ENCODE peak calls at places on chromosomes 6 and 20, in six cellular contexts. O is tibial artery, U is astrocyte of the spinal cord, Q is psoas muscle, X is kidney, R is substantia nigra. A is an unnamed sample.

GRCh38 chr6:138310294-138310693 is 67.4 kb upstream of the SMIM28 start:
- DNase-seq in O (no peak), U (peak; percentile 16), Q (no peak), X (no peak), R (no peak), A (no peak)

GRCh38 chr20:12798286-12798685 is 210.5 kb upstream of the SPTLC3 start:
- DNase-seq in O (no peak), U (no peak), Q (no peak), X (no peak), R (no peak), A (no peak)

GRCh38 chr6:64437996-64438395 is 802.4 kb downstream of the PHF3 start:
- DNase-seq in O (no peak), U (no peak), Q (no peak), X (no peak), R (no peak), A (no peak)

GRCh38 chr6:31945507-31946369 is at the start of gene CFB:
- DNase-seq in O (peak; percentile 93), U (peak; percentile 70), Q (peak; percentile 87), X (peak; percentile 94), R (no peak), A (peak; percentile 95)

GRCh38 chr20:33211817-33212424 is 5.2 kb upstream of the BPIFA3 start:
- DNase-seq in O (peak; percentile 39), U (peak; percentile 26), Q (no peak), X (no peak), R (no peak), A (no peak)

GRCh38 chr6:166575190-166575589 is 11.3 kb downstream of the RAMACL start:
- DNase-seq in O (no peak), U (no peak), Q (peak; percentile 86), X (no peak), R (no peak), A (peak; percentile 72)

GRCh38 chr6:39204646-39205244 is 24.5 kb downstream of the KCNK5 start:
- DNase-seq in O (no peak), U (no peak), Q (no peak), X (no peak), R (no peak), A (no peak)

GRCh38 chr20:64171211-64171610 is 7.0 kb downstream of the MYT1 start:
- DNase-seq in O (no peak), U (no peak), Q (peak; percentile 15), X (peak; percentile 23), R (no peak), A (no peak)

GRCh38 chr6:160055813-160056212 is 65.8 kb upstream of the SLC22A1 start:
- DNase-seq in O (no peak), U (no peak), Q (no peak), X (no peak), R (no peak), A (peak; percentile 34)

GRCh38 chr20:11459090-11459877 is 458.4 kb upstream of the BTBD3 start:
- DNase-seq in O (no peak), U (peak; percentile 22), Q (no peak), X (no peak), R (no peak), A (no peak)

GRCh38 chr20:60092729-60093128 is 134.5 kb downstream of the CDH26 start:
- DNase-seq in O (no peak), U (no peak), Q (no peak), X (no peak), R (no peak), A (no peak)

GRCh38 chr20:36214684-36215256 is 21.5 kb upstream of the AAR2 start:
- DNase-seq in O (no peak), U (peak; percentile 25), Q (no peak), X (no peak), R (no peak), A (no peak)

GRCh38 chr6:85483041-85483700 is 33.3 kb downstream of the NT5E start:
- DNase-seq in O (peak; percentile 85), U (peak; percentile 76), Q (peak; percentile 86), X (peak; percentile 89), R (peak; percentile 46), A (peak; percentile 94)

GRCh38 chr6:162856885-162857284 is 129.1 kb downstream of the PACRG start:
- DNase-seq in O (no peak), U (peak; percentile 92), Q (no peak), X (no peak), R (peak; percentile 71), A (no peak)

GRCh38 chr20:48983423-48984400 is 62.2 kb downstream of the ARFGEF2 start:
- DNase-seq in O (no peak), U (peak; percentile 87), Q (peak; percentile 48), X (no peak), R (no peak), A (no peak)

GRCh38 chr6:26312501-26313390 is 52.3 kb upstream of the BTN3A2 start:
- DNase-seq in O (peak; percentile 84), U (peak; percentile 91), Q (peak; percentile 84), X (peak; percentile 82), R (peak; percentile 74), A (peak; percentile 89)

GRCh38 chr6:119273799-119274595 is 75.6 kb downstream of the MAN1A1 start:
- DNase-seq in O (no peak), U (peak; percentile 67), Q (no peak), X (no peak), R (no peak), A (no peak)

GRCh38 chr6:105402090-105402980 is 547 bp downstream of the PREP start:
- DNase-seq in O (no peak), U (peak; percentile 48), Q (no peak), X (no peak), R (no peak), A (no peak)

GRCh38 chr20:56391037-56391436 is 978 bp downstream of the AURKA start:
- DNase-seq in O (no peak), U (no peak), Q (no peak), X (no peak), R (no peak), A (no peak)

GRCh38 chr6:115983998-115984397 is 76.7 kb downstream of the FRK start:
- DNase-seq in O (no peak), U (no peak), Q (no peak), X (no peak), R (no peak), A (no peak)

GRCh38 chr6:163876391-163876790 is 461.9 kb downstream of the QKI start:
- DNase-seq in O (no peak), U (no peak), Q (no peak), X (no peak), R (no peak), A (no peak)

GRCh38 chr20:20593447-20594170 is 118.8 kb downstream of the RALGAPA2 start:
- DNase-seq in O (no peak), U (peak; percentile 60), Q (no peak), X (no peak), R (no peak), A (no peak)